ENCODE peak calls at places on chromosomes 12 and 14, in ten cellular contexts. I is ovary, S is A673, W is breast epithelium, Z is heart right ventricle, L is astrocyte of the spinal cord, V is foreskin fibroblast, K is AG04450, T is OCI-LY7, P is stomach. H is an unnamed sample.

GRCh38 chr12:98503343-98503592 is 12.1 kb upstream of the TMPO start:
- DNase-seq in I (peak; percentile 92), S (peak; percentile 95), W (peak; percentile 88), Z (peak; percentile 95), L (peak; percentile 96), V (peak; percentile 94), K (peak; percentile 88), T (peak; percentile 88), P (peak; percentile 90), H (peak; percentile 95)

GRCh38 chr12:6792522-6793201 is 3.3 kb downstream of the CD4 start:
- DNase-seq in I (no peak), S (no peak), W (no peak), Z (peak; percentile 32), L (peak; percentile 9), V (peak; percentile 35), K (no peak), T (no peak), P (no peak), H (peak; percentile 23)

GRCh38 chr12:131052063-131052781 is 98.5 kb downstream of the ADGRD1 start:
- DNase-seq in I (no peak), S (no peak), W (peak; percentile 20), Z (no peak), L (no peak), V (no peak), K (no peak), T (no peak), P (no peak), H (no peak)

GRCh38 chr12:65171870-65172269 is 2.5 kb downstream of the LEMD3 start:
- DNase-seq in I (no peak), S (no peak), W (no peak), Z (no peak), L (no peak), V (no peak), K (no peak), T (peak; percentile 47), P (no peak), H (peak; percentile 7)

GRCh38 chr12:79935624-79936040 is 735 bp upstream of the PPP1R12A start:
- DNase-seq in I (no peak), S (peak; percentile 25), W (no peak), Z (no peak), L (peak; percentile 67), V (no peak), K (no peak), T (peak; percentile 37), P (no peak), H (peak; percentile 37)

GRCh38 chr14:25896777-25897176 is 701.1 kb downstream of the NOVA1 start:
- DNase-seq in I (no peak), S (no peak), W (no peak), Z (no peak), L (no peak), V (no peak), K (no peak), T (no peak), P (no peak), H (no peak)

GRCh38 chr12:123602651-123603195 is 824 bp downstream of the DDX55 start:
- DNase-seq in I (no peak), S (no peak), W (no peak), Z (no peak), L (no peak), V (peak; percentile 28), K (no peak), T (peak; percentile 27), P (peak; percentile 18), H (peak; percentile 13)

GRCh38 chr12:48165089-48166031 is 8.0 kb upstream of the ASB8 start:
- DNase-seq in I (no peak), S (peak; percentile 68), W (no peak), Z (peak; percentile 27), L (peak; percentile 52), V (peak; percentile 72), K (peak; percentile 30), T (peak; percentile 76), P (no peak), H (peak; percentile 74)

GRCh38 chr14:105882626-105883025 is 356.2 kb downstream of the TMEM121 start:
- DNase-seq in I (peak; percentile 2), S (no peak), W (no peak), Z (no peak), L (no peak), V (no peak), K (no peak), T (no peak), P (peak; percentile 8), H (no peak)

GRCh38 chr14:102226356-102227125 is 78.4 kb downstream of the MOK start:
- DNase-seq in I (no peak), S (no peak), W (no peak), Z (no peak), L (no peak), V (peak; percentile 38), K (no peak), T (no peak), P (no peak), H (no peak)

GRCh38 chr12:51549637-51550036 is 41.4 kb upstream of the SCN8A start:
- DNase-seq in I (no peak), S (no peak), W (no peak), Z (no peak), L (peak; percentile 3), V (peak; percentile 92), K (no peak), T (no peak), P (no peak), H (no peak)

GRCh38 chr12:66319266-66319954 is 17.1 kb downstream of the HELB start:
- DNase-seq in I (no peak), S (peak; percentile 75), W (no peak), Z (no peak), L (no peak), V (no peak), K (no peak), T (no peak), P (no peak), H (no peak)

GRCh38 chr12:3747543-3747942 is 5.4 kb downstream of the CRACR2A start:
- DNase-seq in I (no peak), S (no peak), W (no peak), Z (no peak), L (no peak), V (no peak), K (no peak), T (no peak), P (peak; percentile 30), H (no peak)

GRCh38 chr12:93146278-93146939 is 217.3 kb upstream of the EEA1 start:
- DNase-seq in I (no peak), S (no peak), W (no peak), Z (no peak), L (peak; percentile 38), V (peak; percentile 68), K (no peak), T (no peak), P (no peak), H (peak; percentile 81)

GRCh38 chr12:45655186-45655585 is 74.3 kb upstream of the ARID2 start:
- DNase-seq in I (no peak), S (no peak), W (no peak), Z (no peak), L (no peak), V (no peak), K (no peak), T (peak; percentile 11), P (no peak), H (peak; percentile 30)

GRCh38 chr12:112777387-112778025 is 14.0 kb upstream of the RPH3A start:
- DNase-seq in I (no peak), S (no peak), W (no peak), Z (no peak), L (no peak), V (no peak), K (no peak), T (no peak), P (no peak), H (no peak)

GRCh38 chr12:73531752-73532151 is 1005.9 kb upstream of the ATXN7L3B start:
- DNase-seq in I (no peak), S (no peak), W (no peak), Z (no peak), L (no peak), V (no peak), K (no peak), T (no peak), P (no peak), H (no peak)

GRCh38 chr12:9123741-9124140 is 8.0 kb upstream of the A2M start:
- DNase-seq in I (no peak), S (no peak), W (no peak), Z (no peak), L (no peak), V (no peak), K (no peak), T (no peak), P (no peak), H (peak; percentile 18)
- H3K4me3 ChIP-seq in I (peak overlapping the region; percentile 29), S (no peak overlapping the region), W (peak overlapping the region; percentile 5), Z (peak overlapping the region; percentile 37), L (no peak overlapping the region), V (no peak overlapping the region), K (no peak overlapping the region), T (no peak overlapping the region), P (peak overlapping the region; percentile 28), H (no peak overlapping the region)

GRCh38 chr12:67750528-67751183 is 102.1 kb downstream of the DYRK2 start:
- DNase-seq in I (no peak), S (no peak), W (no peak), Z (no peak), L (no peak), V (no peak), K (no peak), T (no peak), P (no peak), H (no peak)
- TF ChIP-seq CTCF in I (no peak), S (no peak), W (no peak), Z (no peak), L (no peak), V (no peak), K (no peak), T (no peak), P (no peak), H (no peak)

GRCh38 chr14:22977684-22978486 is 4.5 kb downstream of the AJUBA start:
- DNase-seq in I (peak; percentile 51), S (no peak), W (peak; percentile 63), Z (peak; percentile 54), L (peak; percentile 57), V (peak; percentile 92), K (no peak), T (no peak), P (peak; percentile 69), H (peak; percentile 73)
- H3K4me3 ChIP-seq in I (no peak overlapping the region), S (no peak overlapping the region), W (no peak overlapping the region), Z (no peak overlapping the region), L (no peak overlapping the region), V (peak overlapping the region; percentile 18), K (peak overlapping the region; percentile 35), T (no peak overlapping the region), P (no peak overlapping the region), H (no peak overlapping the region)

GRCh38 chr12:128685903-128686475 is 137.8 kb downstream of the SLC15A4 start:
- DNase-seq in I (no peak), S (no peak), W (no peak), Z (no peak), L (no peak), V (no peak), K (no peak), T (no peak), P (no peak), H (no peak)

GRCh38 chr12:128684357-128684756 is 139.4 kb downstream of the SLC15A4 start:
- DNase-seq in I (no peak), S (no peak), W (no peak), Z (no peak), L (no peak), V (no peak), K (no peak), T (no peak), P (no peak), H (no peak)

GRCh38 chr12:128680555-128680954 is 143.2 kb downstream of the SLC15A4 start:
- DNase-seq in I (no peak), S (no peak), W (no peak), Z (no peak), L (no peak), V (no peak), K (no peak), T (no peak), P (no peak), H (no peak)

GRCh38 chr12:128687851-128688250 is 135.9 kb downstream of the SLC15A4 start:
- DNase-seq in I (no peak), S (no peak), W (no peak), Z (no peak), L (no peak), V (no peak), K (no peak), T (no peak), P (no peak), H (no peak)

GRCh38 chr12:128682542-128683315 is 141.0 kb downstream of the SLC15A4 start:
- DNase-seq in I (no peak), S (no peak), W (no peak), Z (no peak), L (no peak), V (no peak), K (no peak), T (no peak), P (no peak), H (no peak)
- TF ChIP-seq CTCF in I (no peak), S (no peak), W (no peak), Z (no peak), L (no peak), V (no peak), K (no peak), T (no peak), P (no peak), H (no peak)